ENCODE peak calls at places on chromosomes 2 and 18, in five cellular contexts. E is gastrocnemius medialis, C is cardiac muscle cell, Y is stomach, J is colonic mucosa. O is an unnamed sample. For H3K4me1 and H3K36me3, the result is how much of the 10 kb centered on the place peaks cover.

GRCh38 chr2:234640657-234641056 is 143.8 kb upstream of the ARL4C start:
- DNase-seq in J (no peak), Y (no peak), C (no peak), E (no peak), O (no peak)

GRCh38 chr2:237935740-237936452 is 30.9 kb upstream of the UBE2F start:
- DNase-seq in Y (no peak), E (no peak), C (no peak), J (no peak), O (no peak)

GRCh38 chr18:48832961-48833700 is 117.6 kb downstream of the SMAD7 start:
- DNase-seq in E (peak), C (peak), J (peak), Y (peak), O (peak)

GRCh38 chr2:6917071-6917760 is at the start of gene RNF144A:
- DNase-seq in Y (peak), E (no peak), J (peak), C (peak), O (peak)

GRCh38 chr2:4628931-4629565 is 925.7 kb downstream of the DCDC2C start:
- DNase-seq in Y (no peak), J (no peak), E (no peak), C (no peak), O (no peak)

GRCh38 chr2:149313512-149313972 is 16.8 kb upstream of the LYPD6 start:
- DNase-seq in E (no peak), C (peak), Y (peak), J (peak), O (no peak)

GRCh38 chr2:103355287-103355686 is 593.5 kb downstream of the TMEM182 start:
- DNase-seq in J (no peak), Y (no peak), C (no peak), E (no peak), O (no peak)

GRCh38 chr18:78090584-78090983 is 840.9 kb downstream of the GALR1 start:
- DNase-seq in J (no peak), E (no peak), C (no peak), Y (no peak), O (no peak)

GRCh38 chr2:191319181-191319580 is 74.0 kb downstream of the MYO1B start:
- DNase-seq in J (no peak), E (no peak), C (no peak), Y (no peak), O (no peak)
- H3K4me1 ChIP-seq in J (under half), E (under half), C (under half), Y (under half), O (under half)

DNA sequence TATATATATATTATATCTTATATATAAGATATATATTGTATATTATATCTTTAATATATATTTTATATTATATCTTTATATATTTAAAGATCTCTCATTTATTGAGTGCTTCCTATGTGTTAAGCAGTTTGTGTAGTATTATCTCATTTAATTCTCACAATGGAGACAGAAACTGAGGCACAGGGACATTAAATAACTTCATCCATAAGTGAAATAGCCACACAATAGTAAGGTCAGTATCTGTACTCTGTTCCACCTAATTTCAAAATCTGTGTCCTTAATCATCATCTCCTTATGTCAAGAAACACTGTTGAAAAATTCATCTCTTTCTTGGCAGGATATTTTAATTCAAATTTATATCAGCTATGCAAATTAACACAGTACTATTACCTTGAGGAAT is 52.8 kb upstream of the CD302 start:
- DNase-seq in C (no peak), E (no peak), Y (no peak), J (no peak), O (no peak)
- H3K36me3 ChIP-seq in C (under half), E (under half), Y (under half), J (under half), O (under half)

DNA sequence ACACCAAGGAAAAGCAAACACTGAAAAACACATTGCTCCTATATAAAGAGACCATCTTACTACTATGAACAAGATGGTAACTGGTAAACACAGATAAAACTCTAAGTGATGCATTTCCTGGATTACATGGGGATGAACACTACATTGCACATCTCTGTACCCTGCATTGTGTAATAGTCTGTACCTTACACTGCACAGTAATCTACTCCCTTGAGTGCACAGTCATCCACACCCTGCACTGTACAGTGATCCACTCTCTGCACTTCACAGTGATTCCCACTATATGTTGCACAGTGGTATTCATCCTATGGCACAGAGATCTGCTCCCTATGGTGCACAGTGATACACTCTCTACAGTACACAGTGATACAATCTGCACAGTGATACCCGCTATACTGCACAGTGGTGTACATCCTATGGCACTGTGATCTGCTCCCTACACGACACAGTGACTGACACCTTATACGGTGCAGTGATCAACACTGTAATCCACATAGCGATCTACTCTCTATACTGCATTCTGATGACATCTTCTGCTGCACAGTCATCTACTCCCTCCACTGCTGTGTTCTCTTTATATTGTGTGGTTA is 462.2 kb upstream of the RGPD4 start:
- DNase-seq in E (no peak), Y (no peak), C (peak), J (no peak), O (no peak)
- TF ChIP-seq CTCF in E (no peak), Y (no peak), C (no peak), J (no peak), O (no peak)

DNA sequence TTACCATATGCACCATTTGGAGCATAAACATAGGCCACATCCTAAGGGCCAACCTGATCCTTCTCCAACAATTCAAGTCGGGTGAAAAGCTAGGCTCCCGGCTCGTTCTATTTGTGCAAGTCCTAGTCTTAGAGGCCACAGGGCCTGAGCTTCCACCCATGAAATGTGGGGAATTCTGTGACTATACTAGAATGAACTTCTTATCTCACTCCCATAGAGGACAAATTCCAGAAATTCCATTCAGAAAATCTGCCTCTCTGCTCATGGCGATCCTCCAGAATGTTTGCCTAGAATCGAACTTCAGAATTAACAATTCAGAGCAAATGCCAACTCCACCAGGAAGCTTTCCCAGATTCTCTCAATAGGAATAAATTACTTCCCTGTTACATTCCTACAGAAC is 187.9 kb downstream of the BCL11A start:
- DNase-seq in E (no peak), Y (no peak), C (peak), J (no peak), O (no peak)
- H3K4me1 ChIP-seq in E (under half), Y (under half), C (under half), J (under half), O (under half)

GRCh38 chr2:171441470-171441869 is 7.4 kb downstream of the DCAF17 start:
- DNase-seq in E (no peak), C (no peak), J (no peak), Y (no peak), O (no peak)
- H3K36me3 ChIP-seq in E (half or more), C (under half), J (under half), Y (half or more), O (half or more)

DNA sequence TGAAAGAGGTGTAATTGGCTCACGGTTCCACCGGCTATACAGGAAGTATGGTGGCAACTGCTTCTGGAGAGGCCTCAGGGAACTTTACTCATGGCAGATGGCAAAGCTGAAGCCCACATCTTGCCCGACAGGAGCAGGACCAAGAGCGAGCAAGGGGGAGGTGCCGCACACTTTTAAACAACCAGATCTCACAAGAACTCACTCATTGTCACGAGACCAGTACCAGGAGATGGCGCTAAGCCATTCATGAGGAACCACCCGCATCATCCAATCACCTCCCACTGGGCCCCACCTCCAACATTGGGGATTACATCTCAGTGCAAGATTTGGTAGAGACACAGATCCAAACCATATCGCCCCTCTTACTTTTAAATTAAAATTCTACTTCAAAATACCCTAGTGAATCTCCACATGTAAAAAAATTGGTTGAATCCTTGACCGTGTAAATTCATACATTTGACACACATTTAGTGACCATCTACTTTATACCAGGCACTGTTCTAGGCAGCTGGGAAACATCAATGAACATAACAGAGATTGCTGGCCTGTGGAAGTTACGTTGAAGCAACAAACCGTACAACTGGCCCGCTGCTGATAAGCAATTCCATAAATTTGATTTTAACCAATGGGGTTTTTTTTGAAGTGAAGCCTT is 87.6 kb downstream of the ALPK2 start:
- DNase-seq in J (no peak), E (no peak), C (peak), Y (no peak), O (no peak)
- TF ChIP-seq CTCF in J (no peak), E (no peak), C (peak), Y (no peak), O (no peak)

GRCh38 chr18:58865714-58866113 is 1.0 kb downstream of the ZNF532 start:
- DNase-seq in J (no peak), E (no peak), C (no peak), Y (no peak), O (no peak)
- H3K4me1 ChIP-seq in J (under half), E (half or more), C (half or more), Y (half or more), O (half or more)

GRCh38 chr2:105890856-105891255 is 146.1 kb downstream of the NCK2 start:
- DNase-seq in J (no peak), E (no peak), Y (no peak), C (no peak), O (no peak)
- H3K36me3 ChIP-seq in J (under half), E (under half), Y (under half), C (under half), O (under half)